ENCODE peak calls at places on chromosomes 12 and 14, in nine cellular contexts. O, C, E, H, J, G, S, T and K are unnamed samples.
A peak's percentile ranks its signal among the peaks of the same experiment; 100 is the strongest.

GRCh38 chr12:116406529-116406928 is 129.0 kb upstream of the MED13L start:
- DNase-seq in J (no peak), C (no peak), T (peak; percentile 82), H (no peak), O (no peak), E (no peak), S (peak; percentile 96), G (peak; percentile 53), K (peak; percentile 38)

GRCh38 chr12:46402451-46402850 is 29.9 kb upstream of the SLC38A2 start:
- DNase-seq in T (no peak), G (no peak), E (no peak), H (no peak), S (peak; percentile 70), O (no peak), C (peak; percentile 25), J (no peak), K (no peak)

GRCh38 chr12:42935756-42936155 is 346.2 kb upstream of the PRICKLE1 start:
- DNase-seq in O (no peak), S (peak; percentile 38), T (no peak), C (peak; percentile 61), J (no peak), H (no peak), E (no peak), G (no peak), K (peak; percentile 62)

GRCh38 chr14:77615231-77616132 is 955 bp downstream of the SPTLC2 start:
- DNase-seq in T (peak; percentile 44), G (peak; percentile 60), O (no peak), H (peak; percentile 12), J (peak; percentile 9), S (no peak), E (no peak), C (no peak), K (peak; percentile 61)

GRCh38 chr14:72631401-72631800 is 262.5 kb downstream of the DPF3 start:
- DNase-seq in J (no peak), O (no peak), T (no peak), E (no peak), H (no peak), G (no peak), C (no peak), S (no peak), K (no peak)

GRCh38 chr12:125573293-125573692 is 508.1 kb downstream of the AACS start:
- DNase-seq in E (no peak), G (no peak), T (no peak), J (no peak), S (no peak), H (no peak), C (no peak), O (no peak), K (no peak)

GRCh38 chr12:34290191-34290995 is 268.1 kb downstream of the ALG10 start:
- DNase-seq in E (no peak), C (no peak), H (no peak), G (no peak), S (no peak), J (no peak), O (no peak), T (no peak), K (no peak)

GRCh38 chr12:116346751-116347150 is 69.3 kb upstream of the MED13L start:
- DNase-seq in E (no peak), C (peak; percentile 49), G (peak; percentile 20), S (peak; percentile 85), H (no peak), J (no peak), O (no peak), T (no peak), K (peak; percentile 67)

GRCh38 chr12:88993655-88994054 is 358.6 kb downstream of the DUSP6 start:
- DNase-seq in G (peak; percentile 63), H (no peak), T (peak; percentile 77), J (no peak), E (no peak), O (no peak), S (peak; percentile 62), C (peak; percentile 58), K (peak; percentile 70)

GRCh38 chr14:101873401-101873800 is 91.0 kb upstream of the DYNC1H1 start:
- DNase-seq in T (no peak), S (no peak), G (no peak), C (no peak), E (no peak), J (no peak), H (no peak), O (no peak), K (no peak)

GRCh38 chr12:49137476-49137875 is 6.3 kb upstream of the TUBA1B start:
- DNase-seq in C (no peak), J (no peak), E (no peak), O (no peak), G (no peak), H (no peak), T (no peak), S (no peak), K (no peak)

GRCh38 chr14:53148612-53149202 is 4.4 kb downstream of the DDHD1 start:
- DNase-seq in T (no peak), O (no peak), H (no peak), S (no peak), J (no peak), C (no peak), G (no peak), E (no peak), K (peak; percentile 10)

GRCh38 chr12:45130881-45131281 is 80.0 kb upstream of the DBX2 start:
- DNase-seq in T (peak; percentile 84), C (no peak), O (no peak), G (peak; percentile 73), H (peak; percentile 10), S (peak; percentile 71), E (no peak), J (peak; percentile 46), K (peak; percentile 66)

GRCh38 chr12:32183646-32184045 is 77.0 kb downstream of the BICD1 start:
- DNase-seq in H (no peak), E (no peak), G (no peak), C (peak; percentile 52), S (no peak), T (no peak), J (no peak), O (no peak), K (peak; percentile 69)

GRCh38 chr14:95500772-95501401 is 15.6 kb downstream of the SYNE3 start:
- DNase-seq in S (peak; percentile 79), C (no peak), E (no peak), H (no peak), J (no peak), O (no peak), T (no peak), G (no peak), K (peak; percentile 28)

GRCh38 chr12:76310110-76310509 is 38.1 kb downstream of the BBS10 start:
- DNase-seq in S (peak; percentile 62), O (no peak), E (no peak), J (no peak), H (no peak), T (no peak), C (peak; percentile 81), G (peak; percentile 27), K (peak; percentile 86)

GRCh38 chr12:128850400-128850799 is 2.9 kb upstream of the GLT1D1 start:
- DNase-seq in G (no peak), T (no peak), O (no peak), E (no peak), C (no peak), S (no peak), J (no peak), H (no peak), K (no peak)